ENCODE peak calls at places on chromosomes 5 and 9, in eight cellular contexts. D is Caki2; W is NCI-H774; Y is activated CD4-positive, alpha-beta T cell treated with anti-CD3 and anti-CD28 coated beads, Interleukin-2, amount 50 U/mL, for 24 hours; R is naive thymus-derived CD8-positive, alpha-beta T cell; P is HCEC 1CT; C is activated naive CD4-positive, alpha-beta T cell treated with anti-CD3 and anti-CD28 coated beads for 36 hours; S is posterior cingulate gyrus. Z is an unnamed sample.

GRCh38 chr9:137456864-137457405 is 2.2 kb downstream of the NSMF start:
- DNase-seq in P (no peak), Y (no peak), W (no peak), D (no peak), R (no peak), C (no peak), S (peak), Z (no peak)

GRCh38 chr9:116813029-116813295 is 125.9 kb downstream of the TRIM32 start:
- DNase-seq in Y (no peak), S (no peak), P (no peak), D (no peak), C (no peak), W (no peak), R (no peak), Z (no peak)

GRCh38 chr5:6710078-6710477 is 3.2 kb upstream of the TENT4A start:
- DNase-seq in S (no peak), P (no peak), W (no peak), D (peak), R (no peak), C (no peak), Y (no peak), Z (no peak)

GRCh38 chr5:132496631-132497487 is 6.3 kb upstream of the IRF1 start:
- DNase-seq in R (peak), D (peak), P (peak), S (peak), Y (peak), C (peak), W (peak), Z (peak)

GRCh38 chr9:134136117-134136996 is 475 bp downstream of the WDR5 start:
- DNase-seq in D (peak), C (peak), S (no peak), Y (no peak), W (no peak), P (no peak), R (no peak), Z (peak)

GRCh38 chr9:136261686-136262430 is 16.2 kb upstream of the QSOX2 start:
- DNase-seq in S (no peak), P (no peak), D (no peak), R (no peak), C (no peak), Y (no peak), W (no peak), Z (no peak)

GRCh38 chr5:94544031-94544650 is 74.3 kb downstream of the KIAA0825 start:
- DNase-seq in R (no peak), W (no peak), S (no peak), C (no peak), D (no peak), P (no peak), Y (no peak), Z (no peak)

GRCh38 chr9:125763373-125763772 is 16.2 kb downstream of the PBX3 start:
- DNase-seq in W (peak), D (no peak), P (peak), Y (no peak), R (no peak), C (no peak), S (no peak), Z (no peak)

GRCh38 chr9:134296301-134297081 is 29.8 kb upstream of the RXRA start:
- DNase-seq in C (no peak), R (no peak), W (no peak), Y (no peak), D (no peak), P (no peak), S (no peak), Z (no peak)

GRCh38 chr5:163894645-163895044 is 389.2 kb downstream of the MAT2B start:
- DNase-seq in Y (no peak), R (no peak), W (no peak), S (no peak), C (no peak), D (no peak), P (peak), Z (no peak)

GRCh38 chr5:126358525-126358924 is 64.7 kb upstream of the GRAMD2B start:
- DNase-seq in P (no peak), D (no peak), W (no peak), Y (no peak), R (no peak), C (no peak), S (no peak), Z (no peak)

Z was measured in stimulated activated naive CD8-positive, alpha-beta T cell treated with anti-CD3 and anti-CD28 coated beads, Interleukin-15, Interleukin-2, amounts not matched to agents 100 U/mL and 50 U/mL, for 24 hours.